ENCODE peak calls at places on chromosomes 12 and 14, in ten cellular contexts. One of them, this sample, is unnamed.

GRCh38 chr14:61471297-61471980 is 150.1 kb downstream of the PRKCH start:
- DNase-seq in bronchial epithelial cell: no peak
- DNase-seq in A549: no peak
- DNase-seq in mucosa of descending colon: no peak
- DNase-seq in tibial artery: no peak
- DNase-seq in mammary epithelial cell: no peak
- DNase-seq in uterus: no peak
- DNase-seq in HepG2: no peak
- DNase-seq in ascending aorta: no peak
- DNase-seq in upper lobe of right lung: no peak
- DNase-seq in this sample: no peak

GRCh38 chr12:104522985-104523719 is 66.4 kb downstream of the CHST11 start:
- DNase-seq in bronchial epithelial cell: no peak
- DNase-seq in A549: no peak
- DNase-seq in mucosa of descending colon: no peak
- DNase-seq in tibial artery: no peak
- DNase-seq in mammary epithelial cell: no peak
- DNase-seq in uterus: no peak
- DNase-seq in HepG2: no peak
- DNase-seq in ascending aorta: no peak
- DNase-seq in upper lobe of right lung: no peak
- DNase-seq in this sample: no peak

GRCh38 chr12:130157998-130158774 is 4.1 kb upstream of the FZD10 start:
- DNase-seq in bronchial epithelial cell: no peak
- DNase-seq in A549: no peak
- DNase-seq in mucosa of descending colon: no peak
- DNase-seq in tibial artery: no peak
- DNase-seq in mammary epithelial cell: no peak
- DNase-seq in uterus: no peak
- DNase-seq in HepG2: no peak
- DNase-seq in ascending aorta: no peak
- DNase-seq in upper lobe of right lung: peak
- DNase-seq in this sample: no peak

GRCh38 chr14:44379292-44379977 is 127.6 kb downstream of the FSCB start:
- DNase-seq in bronchial epithelial cell: no peak
- DNase-seq in A549: no peak
- DNase-seq in mucosa of descending colon: no peak
- DNase-seq in tibial artery: no peak
- DNase-seq in mammary epithelial cell: no peak
- DNase-seq in uterus: no peak
- DNase-seq in HepG2: no peak
- DNase-seq in ascending aorta: no peak
- DNase-seq in upper lobe of right lung: no peak
- DNase-seq in this sample: no peak

GRCh38 chr12:14602128-14602527 is 34.4 kb upstream of the PLBD1 start:
- DNase-seq in bronchial epithelial cell: no peak
- DNase-seq in A549: no peak
- DNase-seq in mucosa of descending colon: no peak
- DNase-seq in tibial artery: no peak
- DNase-seq in mammary epithelial cell: no peak
- DNase-seq in uterus: no peak
- DNase-seq in HepG2: no peak
- DNase-seq in ascending aorta: no peak
- DNase-seq in upper lobe of right lung: no peak
- DNase-seq in this sample: no peak

GRCh38 chr14:26984318-26985177 is 386.7 kb upstream of the NOVA1 start:
- DNase-seq in bronchial epithelial cell: peak
- DNase-seq in A549: no peak
- DNase-seq in mucosa of descending colon: no peak
- DNase-seq in tibial artery: peak
- DNase-seq in mammary epithelial cell: peak
- DNase-seq in uterus: peak
- DNase-seq in HepG2: peak
- DNase-seq in ascending aorta: peak
- DNase-seq in upper lobe of right lung: no peak
- DNase-seq in this sample: peak

GRCh38 chr14:26132061-26132460 is 465.8 kb downstream of the NOVA1 start:
- DNase-seq in bronchial epithelial cell: no peak
- DNase-seq in A549: no peak
- DNase-seq in mucosa of descending colon: no peak
- DNase-seq in tibial artery: no peak
- DNase-seq in mammary epithelial cell: no peak
- DNase-seq in uterus: no peak
- DNase-seq in HepG2: no peak
- DNase-seq in ascending aorta: no peak
- DNase-seq in upper lobe of right lung: no peak
- DNase-seq in this sample: no peak

GRCh38 chr12:46751173-46751572 is 74.6 kb downstream of the SLC38A4 start:
- DNase-seq in bronchial epithelial cell: no peak
- DNase-seq in A549: no peak
- DNase-seq in mucosa of descending colon: no peak
- DNase-seq in tibial artery: no peak
- DNase-seq in mammary epithelial cell: no peak
- DNase-seq in uterus: no peak
- DNase-seq in HepG2: no peak
- DNase-seq in ascending aorta: no peak
- DNase-seq in upper lobe of right lung: no peak
- DNase-seq in this sample: no peak

GRCh38 chr12:11134300-11134699 is at the start of gene TAS2R30:
- DNase-seq in bronchial epithelial cell: peak
- DNase-seq in A549: no peak
- DNase-seq in mucosa of descending colon: no peak
- DNase-seq in tibial artery: no peak
- DNase-seq in mammary epithelial cell: no peak
- DNase-seq in uterus: no peak
- DNase-seq in HepG2: no peak
- DNase-seq in ascending aorta: no peak
- DNase-seq in upper lobe of right lung: no peak
- DNase-seq in this sample: no peak

DNA sequence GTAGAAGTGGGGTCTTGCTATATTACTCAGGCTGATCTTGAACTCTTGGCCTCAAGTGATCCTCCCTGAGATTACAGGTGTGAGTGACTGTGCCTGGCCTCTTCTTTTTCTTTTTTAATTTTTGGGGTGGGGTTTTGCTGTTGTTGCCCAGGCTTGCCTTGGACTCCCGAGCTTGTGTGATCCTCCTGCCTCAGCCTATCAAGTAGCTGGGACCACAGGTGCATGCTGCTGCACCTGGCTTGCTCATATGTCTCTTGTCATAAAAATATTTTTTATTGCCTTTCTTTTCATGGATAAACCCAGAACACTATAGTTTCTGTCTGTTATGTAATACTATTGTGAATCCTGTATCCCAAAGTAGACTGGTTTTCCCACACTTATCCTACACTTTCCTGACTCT is 26.0 kb downstream of the SCYL2 start:
- DNase-seq in bronchial epithelial cell: peak
- DNase-seq in A549: no peak
- DNase-seq in mucosa of descending colon: no peak
- DNase-seq in tibial artery: no peak
- DNase-seq in mammary epithelial cell: peak
- DNase-seq in uterus: no peak
- DNase-seq in HepG2: no peak
- DNase-seq in ascending aorta: no peak
- DNase-seq in upper lobe of right lung: no peak
- DNase-seq in this sample: peak
- TF ChIP-seq CTCF in bronchial epithelial cell: no peak
- TF ChIP-seq CTCF in A549: no peak
- TF ChIP-seq CTCF in mucosa of descending colon: no peak
- TF ChIP-seq CTCF in tibial artery: no peak
- TF ChIP-seq CTCF in mammary epithelial cell: no peak
- TF ChIP-seq CTCF in uterus: no peak
- TF ChIP-seq CTCF in HepG2: no peak
- TF ChIP-seq CTCF in ascending aorta: no peak
- TF ChIP-seq CTCF in upper lobe of right lung: no peak
- TF ChIP-seq CTCF in this sample: no peak

DNA sequence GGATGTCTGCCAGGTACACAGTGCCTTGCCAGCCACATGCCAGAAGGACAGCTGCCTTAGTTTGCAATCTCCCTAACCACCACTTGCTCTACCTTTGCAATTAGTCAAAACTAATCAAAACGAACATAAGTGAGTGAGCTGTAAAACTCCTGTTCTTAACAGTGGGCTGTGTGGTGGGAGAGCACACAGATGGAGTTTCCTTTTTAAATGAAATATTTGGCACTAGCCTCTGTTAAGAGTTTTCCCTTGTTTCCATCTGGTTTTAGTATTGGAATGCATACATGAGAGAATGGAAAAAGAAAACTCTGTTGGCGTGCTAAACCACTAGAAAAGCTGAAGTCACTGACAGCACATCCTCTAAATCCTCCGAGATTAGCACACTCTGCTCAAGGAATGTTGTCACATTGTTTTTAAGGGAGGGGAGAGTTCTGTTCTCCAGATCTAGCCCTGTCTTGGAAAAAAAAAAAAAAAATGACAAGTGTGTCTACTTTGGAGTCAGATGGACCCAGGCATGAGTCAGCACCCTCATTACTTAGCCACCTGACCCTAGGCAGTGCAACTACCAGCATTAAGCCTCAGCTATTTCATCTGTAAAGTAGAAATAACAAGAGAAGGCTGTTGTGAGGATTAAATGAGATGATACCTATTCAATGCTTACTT is 83.9 kb downstream of the STXBP6 start:
- DNase-seq in bronchial epithelial cell: peak
- DNase-seq in A549: no peak
- DNase-seq in mucosa of descending colon: no peak
- DNase-seq in tibial artery: no peak
- DNase-seq in mammary epithelial cell: peak
- DNase-seq in uterus: no peak
- DNase-seq in HepG2: no peak
- DNase-seq in ascending aorta: no peak
- DNase-seq in upper lobe of right lung: no peak
- DNase-seq in this sample: peak
- H3K4me3 ChIP-seq in bronchial epithelial cell: no peak
- H3K4me3 ChIP-seq in A549: no peak
- H3K4me3 ChIP-seq in mucosa of descending colon: no peak
- H3K4me3 ChIP-seq in tibial artery: no peak
- H3K4me3 ChIP-seq in mammary epithelial cell: no peak
- H3K4me3 ChIP-seq in uterus: no peak
- H3K4me3 ChIP-seq in HepG2: no peak
- H3K4me3 ChIP-seq in ascending aorta: no peak
- H3K4me3 ChIP-seq in upper lobe of right lung: no peak
- H3K4me3 ChIP-seq in this sample: no peak

DNA sequence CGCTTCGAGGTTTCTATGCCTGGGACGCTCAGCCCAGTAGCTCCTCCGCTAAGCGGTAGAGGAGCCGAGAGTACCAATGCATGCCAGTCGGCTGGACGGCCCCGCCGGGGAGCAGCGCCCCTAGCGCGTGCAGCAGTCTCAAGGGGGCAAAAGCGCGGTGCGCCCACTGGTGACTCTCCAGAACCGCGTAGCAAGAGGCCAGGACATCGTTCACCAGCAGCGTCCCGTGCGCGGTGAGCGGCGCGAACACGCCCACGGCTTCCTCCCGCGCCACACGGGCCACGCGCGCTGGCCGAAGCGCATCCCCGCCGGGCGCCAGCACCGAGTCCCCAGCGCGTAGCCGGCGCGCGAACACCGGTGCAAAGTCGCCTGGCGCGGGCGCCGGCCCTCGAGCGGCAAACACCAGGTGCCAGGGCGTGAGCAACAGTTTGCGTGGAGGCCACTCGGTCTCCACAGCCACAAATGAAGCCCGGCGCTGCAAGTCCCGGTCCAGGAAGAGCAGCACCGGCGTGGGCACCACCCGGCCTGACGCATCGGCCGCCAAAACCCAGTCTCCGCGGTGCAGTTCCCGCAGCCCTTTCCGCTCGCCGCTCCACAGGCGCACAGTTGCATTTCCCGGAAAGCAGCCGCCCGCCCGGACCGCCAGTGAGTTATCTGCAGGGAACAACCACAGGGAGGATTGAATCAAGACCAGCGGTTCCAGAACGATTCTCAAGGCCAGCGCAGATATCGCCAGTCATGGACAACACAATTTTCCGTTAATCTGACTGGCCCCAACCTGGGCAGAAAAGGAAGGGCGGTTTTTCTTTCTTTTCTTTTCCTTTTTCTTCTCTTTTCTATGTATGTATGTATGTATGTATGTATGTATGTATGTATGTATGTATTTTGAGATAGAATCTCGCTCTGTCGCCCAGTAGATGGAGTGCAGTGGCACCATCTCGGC is 4.5 kb downstream of the DHH start:
- DNase-seq in bronchial epithelial cell: no peak
- DNase-seq in A549: no peak
- DNase-seq in mucosa of descending colon: no peak
- DNase-seq in tibial artery: peak
- DNase-seq in mammary epithelial cell: peak
- DNase-seq in uterus: no peak
- DNase-seq in HepG2: no peak
- DNase-seq in ascending aorta: peak
- DNase-seq in upper lobe of right lung: peak
- DNase-seq in this sample: peak
- TF ChIP-seq CTCF in bronchial epithelial cell: peak
- TF ChIP-seq CTCF in A549: peak
- TF ChIP-seq CTCF in mucosa of descending colon: no peak
- TF ChIP-seq CTCF in tibial artery: peak
- TF ChIP-seq CTCF in mammary epithelial cell: peak
- TF ChIP-seq CTCF in uterus: no peak
- TF ChIP-seq CTCF in HepG2: peak
- TF ChIP-seq CTCF in ascending aorta: peak
- TF ChIP-seq CTCF in upper lobe of right lung: peak
- TF ChIP-seq CTCF in this sample: peak

GRCh38 chr12:84638811-84639368 is 273.7 kb downstream of the SLC6A15 start:
- DNase-seq in bronchial epithelial cell: peak
- DNase-seq in A549: no peak
- DNase-seq in mucosa of descending colon: no peak
- DNase-seq in tibial artery: no peak
- DNase-seq in mammary epithelial cell: peak
- DNase-seq in uterus: no peak
- DNase-seq in HepG2: no peak
- DNase-seq in ascending aorta: no peak
- DNase-seq in upper lobe of right lung: no peak
- DNase-seq in this sample: peak

GRCh38 chr12:84637926-84638325 is 274.7 kb downstream of the SLC6A15 start:
- DNase-seq in bronchial epithelial cell: no peak
- DNase-seq in A549: no peak
- DNase-seq in mucosa of descending colon: no peak
- DNase-seq in tibial artery: no peak
- DNase-seq in mammary epithelial cell: no peak
- DNase-seq in uterus: no peak
- DNase-seq in HepG2: no peak
- DNase-seq in ascending aorta: no peak
- DNase-seq in upper lobe of right lung: no peak
- DNase-seq in this sample: no peak

GRCh38 chr12:84636801-84637285 is 275.8 kb downstream of the SLC6A15 start:
- DNase-seq in bronchial epithelial cell: no peak
- DNase-seq in A549: no peak
- DNase-seq in mucosa of descending colon: no peak
- DNase-seq in tibial artery: no peak
- DNase-seq in mammary epithelial cell: no peak
- DNase-seq in uterus: no peak
- DNase-seq in HepG2: no peak
- DNase-seq in ascending aorta: no peak
- DNase-seq in upper lobe of right lung: no peak
- DNase-seq in this sample: no peak

GRCh38 chr12:84632556-84632955 is 280.0 kb downstream of the SLC6A15 start:
- DNase-seq in bronchial epithelial cell: no peak
- DNase-seq in A549: no peak
- DNase-seq in mucosa of descending colon: no peak
- DNase-seq in tibial artery: no peak
- DNase-seq in mammary epithelial cell: no peak
- DNase-seq in uterus: no peak
- DNase-seq in HepG2: no peak
- DNase-seq in ascending aorta: no peak
- DNase-seq in upper lobe of right lung: no peak
- DNase-seq in this sample: no peak

GRCh38 chr12:84634526-84634925 is 278.1 kb downstream of the SLC6A15 start:
- DNase-seq in bronchial epithelial cell: no peak
- DNase-seq in A549: no peak
- DNase-seq in mucosa of descending colon: no peak
- DNase-seq in tibial artery: no peak
- DNase-seq in mammary epithelial cell: no peak
- DNase-seq in uterus: no peak
- DNase-seq in HepG2: no peak
- DNase-seq in ascending aorta: no peak
- DNase-seq in upper lobe of right lung: no peak
- DNase-seq in this sample: no peak
- H3K4me3 ChIP-seq in bronchial epithelial cell: no peak
- H3K4me3 ChIP-seq in A549: no peak
- H3K4me3 ChIP-seq in mucosa of descending colon: no peak
- H3K4me3 ChIP-seq in tibial artery: no peak
- H3K4me3 ChIP-seq in mammary epithelial cell: no peak
- H3K4me3 ChIP-seq in uterus: no peak
- H3K4me3 ChIP-seq in HepG2: no peak
- H3K4me3 ChIP-seq in ascending aorta: no peak
- H3K4me3 ChIP-seq in upper lobe of right lung: no peak
- H3K4me3 ChIP-seq in this sample: no peak